ENCODE peak calls at places on chromosomes 7 and 10, in ten cellular contexts. G, E, T, N, W, H, B, K, Q and Z are unnamed samples.

GRCh38 chr10:69057261-69057950 is 30.5 kb upstream of the SRGN start:
- DNase-seq in G (peak; percentile 81), W (no peak), N (no peak), B (no peak), E (no peak), Q (no peak), H (no peak), K (no peak), T (no peak), Z (no peak)

GRCh38 chr7:91412298-91412697 is 148.1 kb downstream of the FZD1 start:
- DNase-seq in N (no peak), T (no peak), B (no peak), E (no peak), H (no peak), W (no peak), Q (no peak), G (no peak), K (no peak), Z (no peak)

GRCh38 chr10:8037941-8038894 is 16.3 kb upstream of the GATA3 start:
- DNase-seq in W (no peak), E (no peak), T (no peak), N (no peak), Q (no peak), H (no peak), G (no peak), B (no peak), K (no peak), Z (no peak)

GRCh38 chr10:124009616-124010015 is 83.8 kb downstream of the CHST15 start:
- DNase-seq in T (no peak), Q (no peak), K (no peak), E (no peak), W (no peak), G (no peak), B (no peak), N (no peak), H (no peak), Z (no peak)

GRCh38 chr7:94368371-94368791 is 26.3 kb upstream of the COL1A2 start:
- DNase-seq in W (peak; percentile 87), H (peak; percentile 68), K (no peak), G (no peak), T (peak; percentile 75), N (no peak), Q (peak; percentile 75), B (peak; percentile 83), E (no peak), Z (peak; percentile 37)

GRCh38 chr7:68511281-68511680 is 1087.0 kb upstream of the AUTS2 start:
- DNase-seq in E (no peak), G (no peak), B (no peak), N (no peak), T (peak; percentile 36), Q (peak; percentile 77), H (no peak), K (no peak), W (no peak), Z (no peak)

GRCh38 chr10:79047875-79048638 is 20.7 kb upstream of the ZMIZ1 start:
- DNase-seq in G (peak; percentile 60), H (no peak), Q (no peak), K (no peak), T (no peak), W (no peak), B (no peak), N (no peak), E (no peak), Z (no peak)

GRCh38 chr7:65846008-65846570 is 26.8 kb upstream of the VKORC1L1 start:
- DNase-seq in T (no peak), N (no peak), H (no peak), G (no peak), K (no peak), E (no peak), B (no peak), W (no peak), Q (no peak), Z (no peak)

GRCh38 chr7:137689761-137690160 is 157.0 kb downstream of the DGKI start:
- DNase-seq in T (no peak), Q (no peak), K (no peak), B (no peak), E (no peak), W (no peak), G (no peak), H (no peak), N (no peak), Z (no peak)

GRCh38 chr10:20890491-20891337 is 6.4 kb downstream of the NEBL start:
- DNase-seq in K (no peak), E (no peak), H (no peak), Q (no peak), W (peak; percentile 18), G (no peak), T (peak; percentile 71), N (no peak), B (no peak), Z (no peak)

GRCh38 chr7:14009453-14010418 is 20.3 kb upstream of the ETV1 start:
- DNase-seq in G (no peak), B (no peak), N (no peak), K (no peak), Q (no peak), E (no peak), H (no peak), T (peak; percentile 17), W (no peak), Z (no peak)

GRCh38 chr7:116354171-116354545 is 143.8 kb downstream of the TES start:
- DNase-seq in Q (no peak), T (peak; percentile 51), G (no peak), N (no peak), E (no peak), K (no peak), H (peak; percentile 92), B (no peak), W (no peak), Z (no peak)

GRCh38 chr7:16564909-16565426 is 38.3 kb downstream of the LRRC72 start:
- DNase-seq in E (peak; percentile 6), W (peak; percentile 36), H (peak; percentile 36), Q (peak; percentile 83), G (no peak), T (peak; percentile 78), B (peak; percentile 77), N (peak; percentile 52), K (peak; percentile 53), Z (peak; percentile 3)

GRCh38 chr7:8627322-8627721 is 193.9 kb downstream of the NXPH1 start:
- DNase-seq in B (peak; percentile 84), T (no peak), K (no peak), H (no peak), N (no peak), W (no peak), E (no peak), Q (peak; percentile 80), G (no peak), Z (no peak)